ENCODE peak calls at places on chromosomes 4 and X, in seven cellular contexts. O is IMR-90, S is mesendoderm, G is mesenchymal stem cell, I is H1, C is neuronal stem cell, D is trophoblast cell. N is an unnamed sample.

GRCh38 chr4:22237155-22237751 is 278.6 kb downstream of the ADGRA3 start:
- DNase-seq in O (peak), S (peak), G (no peak), I (peak), C (no peak), D (no peak), N (peak)

GRCh38 chr4:87973283-87974169 is 2.0 kb upstream of the SPP1 start:
- DNase-seq in O (peak), S (peak), G (peak), I (peak), C (peak), D (peak), N (peak)

GRCh38 chr4:154164931-154165839 is 326.4 kb downstream of the DCHS2 start:
- DNase-seq in O (peak), S (peak), G (peak), I (no peak), C (no peak), D (peak), N (no peak)

GRCh38 chr4:5631352-5632042 is 76.9 kb downstream of the EVC2 start:
- DNase-seq in O (no peak), S (peak), G (no peak), I (no peak), C (no peak), D (no peak), N (no peak)

GRCh38 chr4:118398226-118399090 is 45.7 kb upstream of the PRSS12 start:
- DNase-seq in O (no peak), S (no peak), G (no peak), I (no peak), C (no peak), D (no peak), N (no peak)

GRCh38 chr4:8664976-8665375 is 72.4 kb downstream of the CPZ start:
- DNase-seq in O (no peak), S (no peak), G (no peak), I (no peak), C (no peak), D (no peak), N (no peak)

GRCh38 chr4:98446499-98447375 is 185.6 kb downstream of the RAP1GDS1 start:
- DNase-seq in O (peak), S (no peak), G (peak), I (no peak), C (no peak), D (no peak), N (no peak)

GRCh38 chrX:6225307-6226052 is 3.2 kb downstream of the NLGN4X start:
- DNase-seq in O (no peak), S (peak), G (no peak), I (no peak), C (peak), D (no peak), N (no peak)

GRCh38 chrX:155870958-155871357 is 10.2 kb upstream of the VAMP7 start:
- DNase-seq in O (no peak), S (no peak), G (no peak), I (no peak), C (no peak), D (no peak), N (no peak)

GRCh38 chr4:148575577-148575976 is 133.4 kb upstream of the NR3C2 start:
- DNase-seq in O (no peak), S (no peak), G (no peak), I (no peak), C (no peak), D (no peak), N (no peak)

GRCh38 chr4:148574941-148575340 is 132.7 kb upstream of the NR3C2 start:
- DNase-seq in O (no peak), S (no peak), G (no peak), I (no peak), C (no peak), D (peak), N (no peak)

GRCh38 chr4:148573284-148573683 is 131.1 kb upstream of the NR3C2 start:
- DNase-seq in O (no peak), S (peak), G (no peak), I (no peak), C (no peak), D (no peak), N (no peak)

GRCh38 chr4:148574066-148574465 is 131.9 kb upstream of the NR3C2 start:
- DNase-seq in O (no peak), S (no peak), G (no peak), I (no peak), C (no peak), D (peak), N (no peak)

GRCh38 chr4:148574502-148574901 is 132.3 kb upstream of the NR3C2 start:
- DNase-seq in O (peak), S (peak), G (no peak), I (no peak), C (no peak), D (peak), N (no peak)
- H2AK5ac ChIP-seq in O (no peak), S (no peak), G (no peak), I (no peak), C (no peak), D (no peak), N (no peak)

DNA sequence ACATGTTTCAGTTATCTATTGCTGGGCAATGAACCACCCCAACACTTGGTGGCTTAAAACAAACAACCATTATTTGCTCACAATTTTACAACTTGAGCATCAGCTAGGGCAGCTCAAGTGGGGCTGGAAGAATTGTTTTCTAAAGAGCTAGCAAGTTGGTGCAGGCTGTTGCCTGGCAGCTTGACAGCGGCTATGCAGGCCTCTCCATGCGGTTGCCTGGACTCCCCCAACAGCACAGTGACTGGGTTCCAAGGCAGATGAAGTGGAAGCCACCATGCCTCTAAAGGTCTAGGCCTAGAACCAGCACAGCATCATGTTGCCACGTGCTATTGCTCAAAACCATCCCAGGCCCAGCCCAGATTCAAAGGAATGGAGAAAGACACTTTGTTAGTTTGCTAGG is 114.8 kb downstream of the BCOR start:
- DNase-seq in O (no peak), S (no peak), G (no peak), I (no peak), C (no peak), D (no peak), N (no peak)
- H2AK5ac ChIP-seq in O (no peak), S (no peak), G (peak), I (no peak), C (no peak), D (no peak), N (no peak)

GRCh38 chr4:146511381-146511780 is 10.4 kb downstream of the SLC10A7 start:
- DNase-seq in O (no peak), S (no peak), G (no peak), I (no peak), C (no peak), D (no peak), N (no peak)

GRCh38 chr4:146510942-146511341 is 10.8 kb downstream of the SLC10A7 start:
- DNase-seq in O (no peak), S (peak), G (no peak), I (no peak), C (no peak), D (no peak), N (no peak)

GRCh38 chr4:146506272-146506671 is 15.5 kb downstream of the SLC10A7 start:
- DNase-seq in O (no peak), S (no peak), G (no peak), I (no peak), C (no peak), D (no peak), N (no peak)

GRCh38 chr4:146508229-146508939 is 13.4 kb downstream of the SLC10A7 start:
- DNase-seq in O (no peak), S (no peak), G (peak), I (no peak), C (no peak), D (no peak), N (no peak)

DNA sequence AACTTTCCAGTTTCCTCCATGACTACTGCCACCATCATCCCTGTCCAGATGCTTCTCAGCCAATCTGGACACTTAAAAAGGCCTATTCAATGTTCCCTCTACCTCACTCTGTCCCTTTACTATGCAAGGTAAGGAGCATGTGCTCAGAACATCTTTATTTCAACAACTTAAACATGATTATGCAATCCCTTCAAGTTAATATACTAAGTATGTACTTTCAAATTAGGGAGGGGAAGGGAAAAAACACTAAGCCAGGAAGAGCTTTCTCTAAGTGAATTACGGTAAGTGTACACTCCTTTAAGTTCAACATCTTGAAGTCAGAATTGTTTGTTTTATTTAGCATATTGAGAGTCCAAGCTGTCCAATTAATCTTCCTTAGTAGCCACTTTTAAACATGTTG is 14.1 kb downstream of the SLC10A7 start:
- DNase-seq in O (peak), S (no peak), G (peak), I (no peak), C (no peak), D (no peak), N (no peak)
- H2AK5ac ChIP-seq in O (no peak), S (no peak), G (no peak), I (no peak), C (no peak), D (no peak), N (no peak)

DNA sequence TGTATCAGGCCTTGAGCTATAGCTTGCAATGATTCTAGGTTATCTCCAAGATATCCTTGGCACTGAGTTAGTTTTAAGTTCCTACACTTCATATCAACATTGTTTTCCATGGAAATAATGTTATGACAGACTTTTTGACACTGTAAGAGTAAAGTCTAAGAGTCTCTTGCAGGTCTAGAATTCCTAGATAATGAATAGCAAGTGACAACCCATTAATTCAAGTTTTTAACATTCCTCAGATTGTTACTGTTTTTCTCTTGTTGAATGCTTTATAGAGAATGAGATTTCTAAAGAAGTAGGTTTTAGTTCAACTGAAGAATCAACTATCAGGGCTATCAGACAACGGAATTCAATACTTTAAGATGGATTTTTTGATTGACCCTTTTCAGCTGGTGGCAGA is 276.1 kb downstream of the PPP3CA start:
- DNase-seq in O (no peak), S (no peak), G (no peak), I (no peak), C (no peak), D (no peak), N (no peak)
- H2AK5ac ChIP-seq in O (no peak), S (no peak), G (no peak), I (no peak), C (no peak), D (no peak), N (no peak)

DNA sequence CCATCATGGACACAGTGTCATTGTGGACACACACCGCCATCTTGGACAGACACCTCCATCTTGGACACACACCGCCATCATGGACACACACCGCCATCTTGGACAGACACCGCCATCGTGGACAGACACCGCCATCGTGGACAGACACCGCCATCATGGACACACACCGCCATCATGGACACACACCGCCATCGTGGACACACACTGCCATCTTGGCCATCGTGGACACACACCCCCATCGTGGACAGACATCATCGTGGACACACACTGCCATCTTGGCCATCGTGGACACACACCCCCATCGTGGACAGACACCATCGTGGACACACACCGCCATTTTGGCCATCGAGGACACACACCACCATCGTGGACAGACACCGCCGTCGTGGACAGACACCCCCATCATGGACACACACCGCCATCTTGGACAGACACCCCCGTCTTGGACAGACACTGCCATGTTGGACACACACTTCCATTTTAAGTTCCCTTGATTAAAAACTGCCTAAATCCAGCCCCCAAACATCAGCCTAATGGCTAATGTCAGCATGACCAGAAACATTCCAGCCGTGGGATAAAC is 9.1 kb downstream of the ASMTL start:
- DNase-seq in O (no peak), S (no peak), G (no peak), I (no peak), C (no peak), D (no peak), N (peak)
- H2AK5ac ChIP-seq in O (no peak), S (no peak), G (no peak), I (no peak), C (no peak), D (no peak), N (no peak)

N was measured in H9.